ENCODE peak calls at places on chromosomes 1 and 21, in nine cellular contexts. R, H, K, N, Z, W, T, V and M are unnamed samples.

GRCh38 chr1:117029690-117030089 is 28.1 kb downstream of the CD101 start:
- DNase-seq in R (no peak), H (no peak), K (no peak), N (no peak), Z (no peak), W (no peak), T (no peak), V (no peak), M (no peak)

GRCh38 chr1:38671221-38671620 is 188.4 kb downstream of the RRAGC start:
- DNase-seq in R (no peak), H (no peak), K (no peak), N (no peak), Z (no peak), W (no peak), T (no peak), V (no peak), M (no peak)

GRCh38 chr21:45318556-45319341 is 31.1 kb upstream of the POFUT2 start:
- DNase-seq in R (no peak), H (peak; percentile 54), K (peak; percentile 84), N (peak; percentile 48), Z (peak; percentile 78), W (no peak), T (peak; percentile 61), V (peak; percentile 83), M (peak; percentile 96)

GRCh38 chr1:51192213-51192843 is 43.7 kb upstream of the RNF11 start:
- DNase-seq in R (peak; percentile 81), H (peak; percentile 80), K (peak; percentile 70), N (peak; percentile 60), Z (no peak), W (peak; percentile 83), T (no peak), V (peak; percentile 82), M (no peak)

GRCh38 chr1:154869351-154870116 is 547 bp downstream of the KCNN3 start:
- DNase-seq in R (peak; percentile 70), H (peak; percentile 38), K (peak; percentile 78), N (peak; percentile 39), Z (peak; percentile 78), W (peak; percentile 41), T (no peak), V (peak; percentile 13), M (peak; percentile 74)

GRCh38 chr1:237672748-237673147 is 218.0 kb downstream of the ZP4 start:
- DNase-seq in R (no peak), H (no peak), K (no peak), N (no peak), Z (no peak), W (peak; percentile 19), T (no peak), V (peak; percentile 10), M (no peak)

GRCh38 chr1:116763787-116764465 is 9.7 kb downstream of the CD2 start:
- DNase-seq in R (peak; percentile 27), H (no peak), K (no peak), N (peak; percentile 58), Z (no peak), W (peak; percentile 53), T (no peak), V (no peak), M (no peak)

GRCh38 chr1:57204942-57205787 is 218.7 kb downstream of the DAB1 start:
- DNase-seq in R (no peak), H (no peak), K (no peak), N (no peak), Z (no peak), W (peak; percentile 78), T (no peak), V (no peak), M (no peak)

GRCh38 chr1:178172939-178173338 is 79.0 kb downstream of the RASAL2 start:
- DNase-seq in R (no peak), H (peak; percentile 62), K (no peak), N (no peak), Z (no peak), W (no peak), T (no peak), V (peak; percentile 47), M (no peak)

GRCh38 chr1:150629115-150629928 is at the start of gene ENSA:
- DNase-seq in R (peak; percentile 98), H (peak; percentile 100), K (peak; percentile 99), N (peak; percentile 97), Z (peak; percentile 98), W (peak; percentile 99), T (peak; percentile 98), V (peak; percentile 100), M (peak; percentile 99)
- H3K4me1 ChIP-seq in R (peaks cover 6% of the 10 kb centered on the region), H (no peaks in the 10 kb centered on the region), K (peaks cover 30% of the 10 kb centered on the region), N (peaks cover 14% of the 10 kb centered on the region), Z (peaks cover 16% of the 10 kb centered on the region), W (peaks cover 5% of the 10 kb centered on the region), T (peaks cover 22% of the 10 kb centered on the region), V (no peaks in the 10 kb centered on the region), M (peaks cover 9% of the 10 kb centered on the region)

GRCh38 chr1:17466359-17466758 is 26.9 kb upstream of the RCC2 start:
- DNase-seq in R (no peak), H (no peak), K (no peak), N (no peak), Z (no peak), W (no peak), T (no peak), V (no peak), M (no peak)
- H3K4me1 ChIP-seq in R (no peaks in the 10 kb centered on the region), H (no peaks in the 10 kb centered on the region), K (no peaks in the 10 kb centered on the region), N (no peaks in the 10 kb centered on the region), Z (no peaks in the 10 kb centered on the region), W (peaks cover 5% of the 10 kb centered on the region), T (no peaks in the 10 kb centered on the region), V (no peaks in the 10 kb centered on the region), M (no peaks in the 10 kb centered on the region)

GRCh38 chr1:180166436-180166800 is 11.7 kb downstream of the QSOX1 start:
- DNase-seq in R (no peak), H (no peak), K (no peak), N (no peak), Z (no peak), W (peak; percentile 11), T (no peak), V (no peak), M (no peak)

GRCh38 chr1:180167021-180167701 is 12.5 kb downstream of the QSOX1 start:
- DNase-seq in R (no peak), H (no peak), K (no peak), N (peak; percentile 49), Z (peak; percentile 47), W (peak; percentile 8), T (no peak), V (no peak), M (no peak)

GRCh38 chr1:180165096-180165495 is 10.4 kb downstream of the QSOX1 start:
- DNase-seq in R (no peak), H (no peak), K (no peak), N (no peak), Z (peak; percentile 38), W (no peak), T (no peak), V (no peak), M (no peak)

GRCh38 chr1:180167721-180168467 is 13.2 kb downstream of the QSOX1 start:
- DNase-seq in R (peak; percentile 86), H (peak; percentile 22), K (peak; percentile 94), N (peak; percentile 94), Z (peak; percentile 92), W (peak; percentile 30), T (peak; percentile 95), V (no peak), M (peak; percentile 87)

GRCh38 chr1:180165509-180166435 is 11.1 kb downstream of the QSOX1 start:
- DNase-seq in R (no peak), H (no peak), K (no peak), N (no peak), Z (peak; percentile 31), W (no peak), T (no peak), V (no peak), M (no peak)
- H3K4me1 ChIP-seq in R (no peaks in the 10 kb centered on the region), H (peaks cover 56% of the 10 kb centered on the region), K (peaks cover 40% of the 10 kb centered on the region), N (peaks cover 49% of the 10 kb centered on the region), Z (peaks cover 56% of the 10 kb centered on the region), W (peaks cover 13% of the 10 kb centered on the region), T (peaks cover 30% of the 10 kb centered on the region), V (peaks cover 2% of the 10 kb centered on the region), M (no peaks in the 10 kb centered on the region)

GRCh38 chr1:11787804-11788436 is 17.8 kb downstream of the MTHFR start:
- DNase-seq in R (no peak), H (no peak), K (no peak), N (no peak), Z (no peak), W (peak; percentile 1), T (no peak), V (no peak), M (no peak)
- H3K4me1 ChIP-seq in R (peaks cover 13% of the 10 kb centered on the region), H (peaks cover 39% of the 10 kb centered on the region), K (peaks cover 75% of the 10 kb centered on the region), N (peaks cover 47% of the 10 kb centered on the region), Z (peaks cover 81% of the 10 kb centered on the region), W (peaks cover 15% of the 10 kb centered on the region), T (peaks cover 33% of the 10 kb centered on the region), V (peaks cover 37% of the 10 kb centered on the region), M (peaks cover 41% of the 10 kb centered on the region)

GRCh38 chr1:14677291-14677690 is 78.8 kb downstream of the KAZN start:
- DNase-seq in R (no peak), H (no peak), K (no peak), N (no peak), Z (no peak), W (no peak), T (no peak), V (no peak), M (no peak)
- H3K4me1 ChIP-seq in R (no peaks in the 10 kb centered on the region), H (no peaks in the 10 kb centered on the region), K (no peaks in the 10 kb centered on the region), N (no peaks in the 10 kb centered on the region), Z (no peaks in the 10 kb centered on the region), W (peaks cover 16% of the 10 kb centered on the region), T (no peaks in the 10 kb centered on the region), V (no peaks in the 10 kb centered on the region), M (no peaks in the 10 kb centered on the region)

GRCh38 chr1:206892351-206892984 is 4.8 kb upstream of the IL24 start:
- DNase-seq in R (no peak), H (peak; percentile 84), K (no peak), N (no peak), Z (no peak), W (no peak), T (no peak), V (peak; percentile 89), M (no peak)
- H3K4me1 ChIP-seq in R (peaks cover 4% of the 10 kb centered on the region), H (peaks cover 36% of the 10 kb centered on the region), K (peaks cover 19% of the 10 kb centered on the region), N (peaks cover 14% of the 10 kb centered on the region), Z (peaks cover 39% of the 10 kb centered on the region), W (no peaks in the 10 kb centered on the region), T (no peaks in the 10 kb centered on the region), V (peaks cover 50% of the 10 kb centered on the region), M (peaks cover 4% of the 10 kb centered on the region)

GRCh38 chr1:110341146-110341871 is 2.1 kb downstream of the RBM15 start:
- DNase-seq in R (no peak), H (no peak), K (peak; percentile 50), N (peak; percentile 22), Z (no peak), W (no peak), T (no peak), V (no peak), M (peak; percentile 65)
- H3K4me1 ChIP-seq in R (peaks cover 19% of the 10 kb centered on the region), H (peaks cover 18% of the 10 kb centered on the region), K (peaks cover 68% of the 10 kb centered on the region), N (peaks cover 68% of the 10 kb centered on the region), Z (peaks cover 72% of the 10 kb centered on the region), W (peaks cover 68% of the 10 kb centered on the region), T (peaks cover 35% of the 10 kb centered on the region), V (peaks cover 21% of the 10 kb centered on the region), M (peaks cover 13% of the 10 kb centered on the region)

GRCh38 chr1:77303387-77303786 is 21.6 kb downstream of the AK5 start:
- DNase-seq in R (no peak), H (no peak), K (no peak), N (no peak), Z (no peak), W (no peak), T (no peak), V (no peak), M (no peak)
- H3K4me1 ChIP-seq in R (no peaks in the 10 kb centered on the region), H (no peaks in the 10 kb centered on the region), K (no peaks in the 10 kb centered on the region), N (no peaks in the 10 kb centered on the region), Z (no peaks in the 10 kb centered on the region), W (no peaks in the 10 kb centered on the region), T (no peaks in the 10 kb centered on the region), V (no peaks in the 10 kb centered on the region), M (no peaks in the 10 kb centered on the region)